ENCODE peak calls at places on chromosomes 13 and 19, in eight cellular contexts. One of them, this sample, is unnamed.
A peak's percentile ranks its signal among the peaks of the same experiment; 100 is the strongest.

GRCh38 chr19:16226878-16227836 is 29.4 kb downstream of the AP1M1 start:
- DNase-seq in ACHN: no peak
- DNase-seq in tibial nerve: peak; percentile 8
- DNase-seq in fibroblast of the aortic adventitia: no peak
- DNase-seq in SW 1271: no peak
- DNase-seq in psoas muscle: peak; percentile 47
- DNase-seq in NCI-H2081: no peak
- DNase-seq in stimulated activated naive CD8-positive, alpha-beta T cell treated with anti-CD3 and anti-CD28 coated beads, Interleukin-15, Interleukin-2, amounts not matched to agents 100 U/mL and 50 U/mL, for 24 hours: no peak
- DNase-seq in this sample: no peak

GRCh38 chr13:63435668-63436275 is 2020.1 kb upstream of the PCDH20 start:
- DNase-seq in ACHN: peak; percentile 90
- DNase-seq in tibial nerve: no peak
- DNase-seq in fibroblast of the aortic adventitia: peak; percentile 92
- DNase-seq in SW 1271: no peak
- DNase-seq in psoas muscle: no peak
- DNase-seq in NCI-H2081: no peak
- DNase-seq in stimulated activated naive CD8-positive, alpha-beta T cell treated with anti-CD3 and anti-CD28 coated beads, Interleukin-15, Interleukin-2, amounts not matched to agents 100 U/mL and 50 U/mL, for 24 hours: no peak
- DNase-seq in this sample: no peak

GRCh38 chr19:40717880-40718773 is 1.2 kb downstream of the ITPKC start:
- DNase-seq in ACHN: peak; percentile 4
- DNase-seq in tibial nerve: no peak
- DNase-seq in fibroblast of the aortic adventitia: no peak
- DNase-seq in SW 1271: no peak
- DNase-seq in psoas muscle: no peak
- DNase-seq in NCI-H2081: no peak
- DNase-seq in stimulated activated naive CD8-positive, alpha-beta T cell treated with anti-CD3 and anti-CD28 coated beads, Interleukin-15, Interleukin-2, amounts not matched to agents 100 U/mL and 50 U/mL, for 24 hours: peak; percentile 17
- DNase-seq in this sample: no peak

GRCh38 chr13:35703061-35703460 is 226.6 kb upstream of the MAB21L1 start:
- DNase-seq in ACHN: no peak
- DNase-seq in tibial nerve: no peak
- DNase-seq in fibroblast of the aortic adventitia: peak; percentile 53
- DNase-seq in SW 1271: no peak
- DNase-seq in psoas muscle: no peak
- DNase-seq in NCI-H2081: no peak
- DNase-seq in stimulated activated naive CD8-positive, alpha-beta T cell treated with anti-CD3 and anti-CD28 coated beads, Interleukin-15, Interleukin-2, amounts not matched to agents 100 U/mL and 50 U/mL, for 24 hours: no peak
- DNase-seq in this sample: no peak

GRCh38 chr13:78309497-78310180 is 293.7 kb downstream of the POU4F1 start:
- DNase-seq in ACHN: no peak
- DNase-seq in tibial nerve: no peak
- DNase-seq in fibroblast of the aortic adventitia: no peak
- DNase-seq in SW 1271: no peak
- DNase-seq in psoas muscle: no peak
- DNase-seq in NCI-H2081: no peak
- DNase-seq in stimulated activated naive CD8-positive, alpha-beta T cell treated with anti-CD3 and anti-CD28 coated beads, Interleukin-15, Interleukin-2, amounts not matched to agents 100 U/mL and 50 U/mL, for 24 hours: no peak
- DNase-seq in this sample: no peak

GRCh38 chr13:48813518-48813917 is 159.8 kb downstream of the CYSLTR2 start:
- DNase-seq in ACHN: no peak
- DNase-seq in tibial nerve: no peak
- DNase-seq in fibroblast of the aortic adventitia: no peak
- DNase-seq in SW 1271: no peak
- DNase-seq in psoas muscle: no peak
- DNase-seq in NCI-H2081: no peak
- DNase-seq in stimulated activated naive CD8-positive, alpha-beta T cell treated with anti-CD3 and anti-CD28 coated beads, Interleukin-15, Interleukin-2, amounts not matched to agents 100 U/mL and 50 U/mL, for 24 hours: no peak
- DNase-seq in this sample: no peak

GRCh38 chr13:89457977-89458376 is 1786.8 kb downstream of the SLITRK5 start:
- DNase-seq in ACHN: peak; percentile 88
- DNase-seq in tibial nerve: no peak
- DNase-seq in fibroblast of the aortic adventitia: peak; percentile 26
- DNase-seq in SW 1271: no peak
- DNase-seq in psoas muscle: no peak
- DNase-seq in NCI-H2081: no peak
- DNase-seq in stimulated activated naive CD8-positive, alpha-beta T cell treated with anti-CD3 and anti-CD28 coated beads, Interleukin-15, Interleukin-2, amounts not matched to agents 100 U/mL and 50 U/mL, for 24 hours: no peak
- DNase-seq in this sample: no peak

GRCh38 chr19:47699360-47699917 is 13.8 kb upstream of the EHD2 start:
- DNase-seq in ACHN: peak; percentile 62
- DNase-seq in tibial nerve: no peak
- DNase-seq in fibroblast of the aortic adventitia: peak; percentile 27
- DNase-seq in SW 1271: no peak
- DNase-seq in psoas muscle: no peak
- DNase-seq in NCI-H2081: peak; percentile 25
- DNase-seq in stimulated activated naive CD8-positive, alpha-beta T cell treated with anti-CD3 and anti-CD28 coated beads, Interleukin-15, Interleukin-2, amounts not matched to agents 100 U/mL and 50 U/mL, for 24 hours: peak; percentile 73
- DNase-seq in this sample: no peak

GRCh38 chr19:47253467-47253881 is 2.9 kb upstream of the CCDC9 start:
- DNase-seq in ACHN: peak; percentile 56
- DNase-seq in tibial nerve: no peak
- DNase-seq in fibroblast of the aortic adventitia: peak; percentile 79
- DNase-seq in SW 1271: peak; percentile 12
- DNase-seq in psoas muscle: no peak
- DNase-seq in NCI-H2081: no peak
- DNase-seq in stimulated activated naive CD8-positive, alpha-beta T cell treated with anti-CD3 and anti-CD28 coated beads, Interleukin-15, Interleukin-2, amounts not matched to agents 100 U/mL and 50 U/mL, for 24 hours: no peak
- DNase-seq in this sample: no peak

GRCh38 chr19:31448221-31448657 is 99.0 kb upstream of the TSHZ3 start:
- DNase-seq in ACHN: no peak
- DNase-seq in tibial nerve: peak; percentile 15
- DNase-seq in fibroblast of the aortic adventitia: peak; percentile 79
- DNase-seq in SW 1271: no peak
- DNase-seq in psoas muscle: peak; percentile 85
- DNase-seq in NCI-H2081: no peak
- DNase-seq in stimulated activated naive CD8-positive, alpha-beta T cell treated with anti-CD3 and anti-CD28 coated beads, Interleukin-15, Interleukin-2, amounts not matched to agents 100 U/mL and 50 U/mL, for 24 hours: no peak
- DNase-seq in this sample: no peak

GRCh38 chr19:46913198-46913851 is 52.5 kb downstream of the ARHGAP35 start:
- DNase-seq in ACHN: no peak
- DNase-seq in tibial nerve: no peak
- DNase-seq in fibroblast of the aortic adventitia: no peak
- DNase-seq in SW 1271: no peak
- DNase-seq in psoas muscle: no peak
- DNase-seq in NCI-H2081: no peak
- DNase-seq in stimulated activated naive CD8-positive, alpha-beta T cell treated with anti-CD3 and anti-CD28 coated beads, Interleukin-15, Interleukin-2, amounts not matched to agents 100 U/mL and 50 U/mL, for 24 hours: no peak
- DNase-seq in this sample: no peak

GRCh38 chr19:46634656-46635218 is 1.3 kb downstream of the GNG8 start:
- DNase-seq in ACHN: no peak
- DNase-seq in tibial nerve: no peak
- DNase-seq in fibroblast of the aortic adventitia: no peak
- DNase-seq in SW 1271: no peak
- DNase-seq in psoas muscle: no peak
- DNase-seq in NCI-H2081: peak; percentile 66
- DNase-seq in stimulated activated naive CD8-positive, alpha-beta T cell treated with anti-CD3 and anti-CD28 coated beads, Interleukin-15, Interleukin-2, amounts not matched to agents 100 U/mL and 50 U/mL, for 24 hours: no peak
- DNase-seq in this sample: no peak

GRCh38 chr13:106151056-106151699 is 384.3 kb downstream of the EFNB2 start:
- DNase-seq in ACHN: peak; percentile 76
- DNase-seq in tibial nerve: no peak
- DNase-seq in fibroblast of the aortic adventitia: peak; percentile 93
- DNase-seq in SW 1271: peak; percentile 3
- DNase-seq in psoas muscle: no peak
- DNase-seq in NCI-H2081: no peak
- DNase-seq in stimulated activated naive CD8-positive, alpha-beta T cell treated with anti-CD3 and anti-CD28 coated beads, Interleukin-15, Interleukin-2, amounts not matched to agents 100 U/mL and 50 U/mL, for 24 hours: no peak
- DNase-seq in this sample: no peak

GRCh38 chr19:17765069-17765618 is 13.9 kb downstream of the FCHO1 start:
- DNase-seq in ACHN: no peak
- DNase-seq in tibial nerve: no peak
- DNase-seq in fibroblast of the aortic adventitia: no peak
- DNase-seq in SW 1271: no peak
- DNase-seq in psoas muscle: peak; percentile 74
- DNase-seq in NCI-H2081: no peak
- DNase-seq in stimulated activated naive CD8-positive, alpha-beta T cell treated with anti-CD3 and anti-CD28 coated beads, Interleukin-15, Interleukin-2, amounts not matched to agents 100 U/mL and 50 U/mL, for 24 hours: no peak
- DNase-seq in this sample: no peak

GRCh38 chr19:6720369-6721112 is at the start of gene C3:
- DNase-seq in ACHN: peak; percentile 15
- DNase-seq in tibial nerve: peak; percentile 53
- DNase-seq in fibroblast of the aortic adventitia: peak; percentile 92
- DNase-seq in SW 1271: no peak
- DNase-seq in psoas muscle: peak; percentile 82
- DNase-seq in NCI-H2081: no peak
- DNase-seq in stimulated activated naive CD8-positive, alpha-beta T cell treated with anti-CD3 and anti-CD28 coated beads, Interleukin-15, Interleukin-2, amounts not matched to agents 100 U/mL and 50 U/mL, for 24 hours: no peak
- DNase-seq in this sample: no peak

GRCh38 chr19:48445256-48445605 is 552 bp upstream of the GRWD1 start:
- DNase-seq in ACHN: peak; percentile 82
- DNase-seq in tibial nerve: no peak
- DNase-seq in fibroblast of the aortic adventitia: peak; percentile 96
- DNase-seq in SW 1271: no peak
- DNase-seq in psoas muscle: no peak
- DNase-seq in NCI-H2081: peak; percentile 85
- DNase-seq in stimulated activated naive CD8-positive, alpha-beta T cell treated with anti-CD3 and anti-CD28 coated beads, Interleukin-15, Interleukin-2, amounts not matched to agents 100 U/mL and 50 U/mL, for 24 hours: no peak
- DNase-seq in this sample: peak; percentile 81

GRCh38 chr13:89900104-89900760 is 1447.3 kb upstream of the MIR17HG start:
- DNase-seq in ACHN: no peak
- DNase-seq in tibial nerve: no peak
- DNase-seq in fibroblast of the aortic adventitia: peak; percentile 0
- DNase-seq in SW 1271: no peak
- DNase-seq in psoas muscle: no peak
- DNase-seq in NCI-H2081: no peak
- DNase-seq in stimulated activated naive CD8-positive, alpha-beta T cell treated with anti-CD3 and anti-CD28 coated beads, Interleukin-15, Interleukin-2, amounts not matched to agents 100 U/mL and 50 U/mL, for 24 hours: no peak
- DNase-seq in this sample: no peak

GRCh38 chr13:90500569-90500968 is 846.9 kb upstream of the MIR17HG start:
- DNase-seq in ACHN: no peak
- DNase-seq in tibial nerve: no peak
- DNase-seq in fibroblast of the aortic adventitia: no peak
- DNase-seq in SW 1271: no peak
- DNase-seq in psoas muscle: no peak
- DNase-seq in NCI-H2081: no peak
- DNase-seq in stimulated activated naive CD8-positive, alpha-beta T cell treated with anti-CD3 and anti-CD28 coated beads, Interleukin-15, Interleukin-2, amounts not matched to agents 100 U/mL and 50 U/mL, for 24 hours: no peak
- DNase-seq in this sample: no peak

GRCh38 chr19:16367269-16367683 is 42.6 kb downstream of the KLF2 start:
- DNase-seq in ACHN: no peak
- DNase-seq in tibial nerve: no peak
- DNase-seq in fibroblast of the aortic adventitia: no peak
- DNase-seq in SW 1271: no peak
- DNase-seq in psoas muscle: peak; percentile 54
- DNase-seq in NCI-H2081: no peak
- DNase-seq in stimulated activated naive CD8-positive, alpha-beta T cell treated with anti-CD3 and anti-CD28 coated beads, Interleukin-15, Interleukin-2, amounts not matched to agents 100 U/mL and 50 U/mL, for 24 hours: peak; percentile 53
- DNase-seq in this sample: no peak

GRCh38 chr19:18108897-18109296 is 11.3 kb downstream of the MAST3 start:
- DNase-seq in ACHN: no peak
- DNase-seq in tibial nerve: no peak
- DNase-seq in fibroblast of the aortic adventitia: no peak
- DNase-seq in SW 1271: no peak
- DNase-seq in psoas muscle: no peak
- DNase-seq in NCI-H2081: no peak
- DNase-seq in stimulated activated naive CD8-positive, alpha-beta T cell treated with anti-CD3 and anti-CD28 coated beads, Interleukin-15, Interleukin-2, amounts not matched to agents 100 U/mL and 50 U/mL, for 24 hours: no peak
- DNase-seq in this sample: no peak

GRCh38 chr19:40612831-40613668 is 11.9 kb downstream of the LTBP4 start:
- DNase-seq in ACHN: no peak
- DNase-seq in tibial nerve: peak; percentile 57
- DNase-seq in fibroblast of the aortic adventitia: no peak
- DNase-seq in SW 1271: no peak
- DNase-seq in psoas muscle: peak; percentile 74
- DNase-seq in NCI-H2081: peak; percentile 26
- DNase-seq in stimulated activated naive CD8-positive, alpha-beta T cell treated with anti-CD3 and anti-CD28 coated beads, Interleukin-15, Interleukin-2, amounts not matched to agents 100 U/mL and 50 U/mL, for 24 hours: peak; percentile 91
- DNase-seq in this sample: peak; percentile 94

GRCh38 chr19:52398091-52398461 is 427 bp downstream of the ZNF528 start:
- DNase-seq in ACHN: no peak
- DNase-seq in tibial nerve: no peak
- DNase-seq in fibroblast of the aortic adventitia: no peak
- DNase-seq in SW 1271: no peak
- DNase-seq in psoas muscle: peak; percentile 50
- DNase-seq in NCI-H2081: no peak
- DNase-seq in stimulated activated naive CD8-positive, alpha-beta T cell treated with anti-CD3 and anti-CD28 coated beads, Interleukin-15, Interleukin-2, amounts not matched to agents 100 U/mL and 50 U/mL, for 24 hours: peak; percentile 10
- DNase-seq in this sample: no peak

GRCh38 chr13:100338265-100338664 is 249.4 kb downstream of the PCCA start:
- DNase-seq in ACHN: no peak
- DNase-seq in tibial nerve: no peak
- DNase-seq in fibroblast of the aortic adventitia: no peak
- DNase-seq in SW 1271: no peak
- DNase-seq in psoas muscle: no peak
- DNase-seq in NCI-H2081: no peak
- DNase-seq in stimulated activated naive CD8-positive, alpha-beta T cell treated with anti-CD3 and anti-CD28 coated beads, Interleukin-15, Interleukin-2, amounts not matched to agents 100 U/mL and 50 U/mL, for 24 hours: no peak
- DNase-seq in this sample: no peak

GRCh38 chr19:3836887-3837286 is 32.0 kb downstream of the ZFR2 start:
- DNase-seq in ACHN: no peak
- DNase-seq in tibial nerve: no peak
- DNase-seq in fibroblast of the aortic adventitia: no peak
- DNase-seq in SW 1271: no peak
- DNase-seq in psoas muscle: no peak
- DNase-seq in NCI-H2081: no peak
- DNase-seq in stimulated activated naive CD8-positive, alpha-beta T cell treated with anti-CD3 and anti-CD28 coated beads, Interleukin-15, Interleukin-2, amounts not matched to agents 100 U/mL and 50 U/mL, for 24 hours: no peak
- DNase-seq in this sample: no peak

GRCh38 chr13:75635621-75636338 is at the start of gene LMO7:
- DNase-seq in ACHN: peak; percentile 59
- DNase-seq in tibial nerve: peak; percentile 25
- DNase-seq in fibroblast of the aortic adventitia: peak; percentile 49
- DNase-seq in SW 1271: no peak
- DNase-seq in psoas muscle: peak; percentile 74
- DNase-seq in NCI-H2081: no peak
- DNase-seq in stimulated activated naive CD8-positive, alpha-beta T cell treated with anti-CD3 and anti-CD28 coated beads, Interleukin-15, Interleukin-2, amounts not matched to agents 100 U/mL and 50 U/mL, for 24 hours: peak; percentile 45
- DNase-seq in this sample: no peak

GRCh38 chr13:112803422-112803821 is 113.6 kb downstream of the ATP11A start:
- DNase-seq in ACHN: no peak
- DNase-seq in tibial nerve: no peak
- DNase-seq in fibroblast of the aortic adventitia: no peak
- DNase-seq in SW 1271: no peak
- DNase-seq in psoas muscle: no peak
- DNase-seq in NCI-H2081: no peak
- DNase-seq in stimulated activated naive CD8-positive, alpha-beta T cell treated with anti-CD3 and anti-CD28 coated beads, Interleukin-15, Interleukin-2, amounts not matched to agents 100 U/mL and 50 U/mL, for 24 hours: no peak
- DNase-seq in this sample: no peak

GRCh38 chr13:48078251-48078656 is 16.6 kb downstream of the MED4 start:
- DNase-seq in ACHN: peak; percentile 48
- DNase-seq in tibial nerve: no peak
- DNase-seq in fibroblast of the aortic adventitia: no peak
- DNase-seq in SW 1271: no peak
- DNase-seq in psoas muscle: no peak
- DNase-seq in NCI-H2081: peak; percentile 0
- DNase-seq in stimulated activated naive CD8-positive, alpha-beta T cell treated with anti-CD3 and anti-CD28 coated beads, Interleukin-15, Interleukin-2, amounts not matched to agents 100 U/mL and 50 U/mL, for 24 hours: peak; percentile 27
- DNase-seq in this sample: no peak

GRCh38 chr13:65914707-65915106 is 1315.4 kb downstream of the PCDH9 start:
- DNase-seq in ACHN: no peak
- DNase-seq in tibial nerve: no peak
- DNase-seq in fibroblast of the aortic adventitia: peak; percentile 62
- DNase-seq in SW 1271: no peak
- DNase-seq in psoas muscle: no peak
- DNase-seq in NCI-H2081: no peak
- DNase-seq in stimulated activated naive CD8-positive, alpha-beta T cell treated with anti-CD3 and anti-CD28 coated beads, Interleukin-15, Interleukin-2, amounts not matched to agents 100 U/mL and 50 U/mL, for 24 hours: no peak
- DNase-seq in this sample: no peak

GRCh38 chr13:59178344-59178743 is 985.4 kb downstream of the DIAPH3 start:
- DNase-seq in ACHN: peak; percentile 12
- DNase-seq in tibial nerve: no peak
- DNase-seq in fibroblast of the aortic adventitia: peak; percentile 6
- DNase-seq in SW 1271: no peak
- DNase-seq in psoas muscle: no peak
- DNase-seq in NCI-H2081: no peak
- DNase-seq in stimulated activated naive CD8-positive, alpha-beta T cell treated with anti-CD3 and anti-CD28 coated beads, Interleukin-15, Interleukin-2, amounts not matched to agents 100 U/mL and 50 U/mL, for 24 hours: no peak
- DNase-seq in this sample: no peak